ENCODE peak calls at places on chromosomes 7 and 10, in five cellular contexts. E is A549, D is HCT116, I is GM23338, N is SK-N-SH. U is an unnamed sample.

GRCh38 chr10:68176797-68177196 is 55.1 kb downstream of the ATOH7 start:
- DNase-seq in E (no peak), D (no peak), I (no peak), N (no peak), U (no peak)

GRCh38 chr10:72490951-72491350 is 134.9 kb downstream of the MICU1 start:
- DNase-seq in E (no peak), D (no peak), I (no peak), N (no peak), U (no peak)

GRCh38 chr7:77765906-77766800 is 32.1 kb downstream of the TMEM60 start:
- DNase-seq in E (no peak), D (no peak), I (peak), N (no peak), U (no peak)

GRCh38 chr10:15485684-15486316 is 114.7 kb upstream of the FAM171A1 start:
- DNase-seq in E (no peak), D (no peak), I (no peak), N (no peak), U (no peak)

GRCh38 chr10:9535744-9536143 is 1481.3 kb downstream of the GATA3 start:
- DNase-seq in E (no peak), D (no peak), I (no peak), N (no peak), U (no peak)

GRCh38 chr7:47400001-47400400 is 181.9 kb downstream of the TNS3 start:
- DNase-seq in E (no peak), D (no peak), I (no peak), N (no peak), U (no peak)

GRCh38 chr7:24715661-24716479 is 41.4 kb downstream of the GSDME start:
- DNase-seq in E (peak), D (peak), I (peak), N (peak), U (peak)

GRCh38 chr7:136353287-136353686 is 376.1 kb upstream of the MTPN start:
- DNase-seq in E (no peak), D (no peak), I (no peak), N (no peak), U (no peak)

GRCh38 chr7:28181921-28182517 is 1.4 kb upstream of the JAZF1 start:
- DNase-seq in E (no peak), D (no peak), I (no peak), N (no peak), U (no peak)

DNA sequence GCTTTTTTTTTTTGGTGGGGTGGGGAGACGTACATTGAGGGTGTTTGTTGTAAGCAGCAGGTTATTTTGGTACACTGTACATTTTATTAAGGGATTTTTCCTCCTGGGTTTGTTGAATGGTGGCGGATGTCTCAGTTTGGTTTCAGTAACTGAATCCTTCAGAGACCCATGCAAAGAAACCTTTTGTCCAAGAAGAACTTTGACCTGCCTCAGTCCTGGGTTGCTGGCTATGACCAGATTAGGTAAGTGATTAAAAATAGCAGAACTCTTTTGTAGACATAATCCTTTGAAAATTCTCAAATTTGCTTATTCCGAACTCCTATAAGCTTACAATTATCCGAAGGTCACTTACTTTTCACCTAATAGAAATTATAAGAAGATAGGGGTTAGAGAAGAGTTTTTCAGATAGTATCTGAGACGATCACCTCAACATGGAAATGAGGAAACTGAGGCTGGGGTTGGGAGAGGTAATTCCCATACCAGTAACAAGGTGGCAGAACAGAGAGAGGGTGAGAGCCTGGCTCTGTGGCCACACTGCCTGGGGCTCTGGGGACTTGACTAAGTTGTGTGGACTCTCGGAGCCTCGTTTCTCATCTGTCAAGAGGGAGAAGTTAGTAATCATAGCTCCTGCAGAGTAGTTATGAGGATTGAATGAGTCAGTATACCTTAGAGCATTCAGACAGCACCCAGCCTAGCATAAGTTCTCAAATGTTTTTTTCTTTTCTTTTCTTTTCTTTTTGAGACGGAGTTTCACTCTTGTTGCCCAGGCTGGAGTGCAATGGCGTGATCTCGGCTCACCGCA is 87.4 kb downstream of the CCNY start:
- DNase-seq in E (no peak), D (no peak), I (no peak), N (no peak), U (no peak)
- TF ChIP-seq REST in E (no peak), D (no peak), I (no peak), N (no peak), U (no peak)

GRCh38 chr7:79646278-79646677 is 192.8 kb upstream of the MAGI2 start:
- DNase-seq in E (no peak), D (no peak), I (peak), N (no peak), U (no peak)
- TF ChIP-seq REST in E (no peak), D (no peak), I (no peak), N (no peak), U (no peak)

GRCh38 chr10:130579913-130580312 is 443.7 kb downstream of the GLRX3 start:
- DNase-seq in E (no peak), D (no peak), I (no peak), N (no peak), U (no peak)
- TF ChIP-seq REST in E (no peak), D (no peak), I (no peak), N (no peak), U (no peak)

GRCh38 chr7:139735912-139736595 is 41.7 kb downstream of the HIPK2 start:
- DNase-seq in E (no peak), D (no peak), I (no peak), N (no peak), U (no peak)

GRCh38 chr7:139738772-139739171 is 39.0 kb downstream of the HIPK2 start:
- DNase-seq in E (no peak), D (no peak), I (no peak), N (no peak), U (no peak)

GRCh38 chr7:139737221-139738100 is 40.3 kb downstream of the HIPK2 start:
- DNase-seq in E (no peak), D (no peak), I (no peak), N (no peak), U (no peak)

GRCh38 chr7:139739863-139740597 is 37.8 kb downstream of the HIPK2 start:
- DNase-seq in E (no peak), D (no peak), I (no peak), N (no peak), U (no peak)

GRCh38 chr7:139738101-139738489 is 39.7 kb downstream of the HIPK2 start:
- DNase-seq in E (no peak), D (no peak), I (no peak), N (no peak), U (no peak)
- TF ChIP-seq REST in E (no peak), D (no peak), I (no peak), N (peak), U (no peak)

GRCh38 chr10:74825033-74825370 is 1.4 kb upstream of the KAT6B start:
- DNase-seq in E (peak), D (no peak), I (peak), N (no peak), U (no peak)
- TF ChIP-seq REST in E (no peak), D (no peak), I (no peak), N (no peak), U (no peak)

GRCh38 chr7:112168915-112169314 is 37.3 kb downstream of the DOCK4 start:
- DNase-seq in E (no peak), D (no peak), I (no peak), N (no peak), U (no peak)
- TF ChIP-seq REST in E (no peak), D (no peak), I (no peak), N (no peak), U (no peak)

DNA sequence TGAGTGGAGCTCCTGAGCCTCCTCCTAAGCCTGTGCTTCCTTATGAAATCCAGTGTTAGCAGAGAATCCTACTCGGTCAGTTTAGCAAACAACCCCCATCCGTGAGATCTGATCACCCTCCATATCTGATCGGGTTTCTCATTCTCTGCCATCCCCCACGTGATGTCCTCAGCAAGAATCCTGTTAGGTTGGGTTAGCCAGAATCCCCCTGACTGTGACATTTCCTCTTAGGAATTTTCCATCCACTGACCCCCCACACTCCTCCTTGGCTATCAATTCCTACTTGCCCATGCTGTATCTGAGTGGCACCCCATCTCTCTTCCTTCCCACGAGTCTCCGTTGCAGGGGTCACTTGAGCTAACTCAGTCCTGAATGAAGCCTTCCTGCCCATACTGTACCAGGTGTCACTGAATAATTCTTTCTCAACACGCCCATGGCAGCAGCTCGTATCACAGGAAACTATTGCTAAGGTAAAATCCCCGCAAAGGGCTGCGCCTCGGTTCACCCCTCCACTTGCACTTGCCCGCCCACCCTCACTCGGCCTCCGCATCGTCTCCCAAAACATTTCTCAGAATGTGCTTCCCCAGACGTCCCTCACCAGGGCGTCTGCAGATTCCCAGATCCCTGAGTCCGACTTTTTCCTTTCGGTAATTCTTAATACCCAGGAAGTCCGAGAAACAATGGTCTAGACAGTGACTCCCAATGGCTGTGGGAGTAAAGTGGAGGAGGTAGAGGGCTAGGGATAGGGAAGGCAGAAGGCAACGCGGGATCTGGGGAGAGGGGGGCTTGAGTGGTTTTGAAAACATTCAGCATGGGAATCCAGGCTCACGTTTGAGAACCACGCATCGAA is 44.0 kb downstream of the MYOF start:
- DNase-seq in E (no peak), D (no peak), I (peak), N (no peak), U (no peak)
- TF ChIP-seq REST in E (no peak), D (no peak), I (no peak), N (no peak), U (no peak)

GRCh38 chr7:1557771-1558170 is 1.8 kb upstream of the TMEM184A start:
- DNase-seq in E (no peak), D (no peak), I (no peak), N (peak), U (no peak)
- TF ChIP-seq REST in E (no peak), D (no peak), I (no peak), N (no peak), U (no peak)

U was measured in Panc1.